ENCODE peak calls at places on chromosomes 5 and 9, in eight cellular contexts. One of them, this sample, is unnamed. For H3K4me1, the result is how much of the 10 kb centered on the place peaks cover.

GRCh38 chr5:142688278-142688677 is 2.4 kb upstream of the FGF1 start:
- DNase-seq in neural progenitor cell: no peak
- DNase-seq in stomach: no peak
- DNase-seq in heart left ventricle: no peak
- DNase-seq in CD4-positive, CD25-positive, alpha-beta regulatory T cell: no peak
- DNase-seq in lung: no peak
- DNase-seq in A549: no peak
- DNase-seq in uterus: no peak
- DNase-seq in this sample: no peak

GRCh38 chr5:145917288-145917687 is 19.1 kb upstream of the SH3RF2 start:
- DNase-seq in neural progenitor cell: no peak
- DNase-seq in stomach: no peak
- DNase-seq in heart left ventricle: no peak
- DNase-seq in CD4-positive, CD25-positive, alpha-beta regulatory T cell: no peak
- DNase-seq in lung: no peak
- DNase-seq in A549: no peak
- DNase-seq in uterus: no peak
- DNase-seq in this sample: no peak

GRCh38 chr9:91421022-91421765 is 2.4 kb downstream of the NFIL3 start:
- DNase-seq in neural progenitor cell: peak
- DNase-seq in stomach: no peak
- DNase-seq in heart left ventricle: peak
- DNase-seq in CD4-positive, CD25-positive, alpha-beta regulatory T cell: no peak
- DNase-seq in lung: no peak
- DNase-seq in A549: no peak
- DNase-seq in uterus: peak
- DNase-seq in this sample: no peak

GRCh38 chr9:126698251-126698650 is 84.5 kb downstream of the LMX1B start:
- DNase-seq in neural progenitor cell: peak
- DNase-seq in stomach: no peak
- DNase-seq in heart left ventricle: no peak
- DNase-seq in CD4-positive, CD25-positive, alpha-beta regulatory T cell: no peak
- DNase-seq in lung: no peak
- DNase-seq in A549: no peak
- DNase-seq in uterus: no peak
- DNase-seq in this sample: no peak

GRCh38 chr5:149017669-149018068 is 45.2 kb downstream of the SH3TC2 start:
- DNase-seq in neural progenitor cell: no peak
- DNase-seq in stomach: no peak
- DNase-seq in heart left ventricle: no peak
- DNase-seq in CD4-positive, CD25-positive, alpha-beta regulatory T cell: no peak
- DNase-seq in lung: no peak
- DNase-seq in A549: no peak
- DNase-seq in uterus: no peak
- DNase-seq in this sample: no peak

GRCh38 chr9:115551396-115551795 is 433.4 kb upstream of the TNC start:
- DNase-seq in neural progenitor cell: no peak
- DNase-seq in stomach: no peak
- DNase-seq in heart left ventricle: no peak
- DNase-seq in CD4-positive, CD25-positive, alpha-beta regulatory T cell: no peak
- DNase-seq in lung: no peak
- DNase-seq in A549: no peak
- DNase-seq in uterus: no peak
- DNase-seq in this sample: no peak

GRCh38 chr5:112174959-112175594 is 244.0 kb downstream of the EPB41L4A start:
- DNase-seq in neural progenitor cell: peak
- DNase-seq in stomach: no peak
- DNase-seq in heart left ventricle: no peak
- DNase-seq in CD4-positive, CD25-positive, alpha-beta regulatory T cell: no peak
- DNase-seq in lung: no peak
- DNase-seq in A549: peak
- DNase-seq in uterus: peak
- DNase-seq in this sample: peak

GRCh38 chr5:35598707-35599370 is 18.8 kb upstream of the SPEF2 start:
- DNase-seq in neural progenitor cell: peak
- DNase-seq in stomach: peak
- DNase-seq in heart left ventricle: no peak
- DNase-seq in CD4-positive, CD25-positive, alpha-beta regulatory T cell: no peak
- DNase-seq in lung: no peak
- DNase-seq in A549: no peak
- DNase-seq in uterus: no peak
- DNase-seq in this sample: peak

GRCh38 chr5:114418546-114419388 is 56.9 kb downstream of the KCNN2 start:
- DNase-seq in neural progenitor cell: no peak
- DNase-seq in stomach: no peak
- DNase-seq in heart left ventricle: no peak
- DNase-seq in CD4-positive, CD25-positive, alpha-beta regulatory T cell: no peak
- DNase-seq in lung: no peak
- DNase-seq in A549: no peak
- DNase-seq in uterus: no peak
- DNase-seq in this sample: peak

GRCh38 chr9:114524401-114524800 is 19.1 kb upstream of the WHRN start:
- DNase-seq in neural progenitor cell: no peak
- DNase-seq in stomach: no peak
- DNase-seq in heart left ventricle: no peak
- DNase-seq in CD4-positive, CD25-positive, alpha-beta regulatory T cell: no peak
- DNase-seq in lung: no peak
- DNase-seq in A549: no peak
- DNase-seq in uterus: no peak
- DNase-seq in this sample: no peak

GRCh38 chr9:38478211-38478610 is 54.0 kb upstream of the IGFBPL1 start:
- DNase-seq in neural progenitor cell: no peak
- DNase-seq in stomach: no peak
- DNase-seq in heart left ventricle: no peak
- DNase-seq in CD4-positive, CD25-positive, alpha-beta regulatory T cell: no peak
- DNase-seq in lung: no peak
- DNase-seq in A549: no peak
- DNase-seq in uterus: no peak
- DNase-seq in this sample: no peak

GRCh38 chr5:150284311-150284710 is 5.3 kb downstream of the CAMK2A start:
- DNase-seq in neural progenitor cell: no peak
- DNase-seq in stomach: no peak
- DNase-seq in heart left ventricle: no peak
- DNase-seq in CD4-positive, CD25-positive, alpha-beta regulatory T cell: no peak
- DNase-seq in lung: no peak
- DNase-seq in A549: no peak
- DNase-seq in uterus: no peak
- DNase-seq in this sample: no peak

GRCh38 chr9:69456201-69456600 is 131.2 kb downstream of the ENTREP1 start:
- DNase-seq in neural progenitor cell: no peak
- DNase-seq in stomach: no peak
- DNase-seq in heart left ventricle: no peak
- DNase-seq in CD4-positive, CD25-positive, alpha-beta regulatory T cell: no peak
- DNase-seq in lung: no peak
- DNase-seq in A549: no peak
- DNase-seq in uterus: no peak
- DNase-seq in this sample: no peak

GRCh38 chr9:69454327-69454726 is 129.3 kb downstream of the ENTREP1 start:
- DNase-seq in neural progenitor cell: no peak
- DNase-seq in stomach: no peak
- DNase-seq in heart left ventricle: no peak
- DNase-seq in CD4-positive, CD25-positive, alpha-beta regulatory T cell: no peak
- DNase-seq in lung: no peak
- DNase-seq in A549: no peak
- DNase-seq in uterus: no peak
- DNase-seq in this sample: no peak

GRCh38 chr9:69455311-69455710 is 130.3 kb downstream of the ENTREP1 start:
- DNase-seq in neural progenitor cell: no peak
- DNase-seq in stomach: no peak
- DNase-seq in heart left ventricle: no peak
- DNase-seq in CD4-positive, CD25-positive, alpha-beta regulatory T cell: no peak
- DNase-seq in lung: no peak
- DNase-seq in A549: no peak
- DNase-seq in uterus: no peak
- DNase-seq in this sample: no peak

GRCh38 chr9:69452110-69452780 is 127.2 kb downstream of the ENTREP1 start:
- DNase-seq in neural progenitor cell: peak
- DNase-seq in stomach: no peak
- DNase-seq in heart left ventricle: no peak
- DNase-seq in CD4-positive, CD25-positive, alpha-beta regulatory T cell: no peak
- DNase-seq in lung: no peak
- DNase-seq in A549: no peak
- DNase-seq in uterus: no peak
- DNase-seq in this sample: no peak

GRCh38 chr9:69453746-69454145 is 128.7 kb downstream of the ENTREP1 start:
- DNase-seq in neural progenitor cell: no peak
- DNase-seq in stomach: no peak
- DNase-seq in heart left ventricle: no peak
- DNase-seq in CD4-positive, CD25-positive, alpha-beta regulatory T cell: no peak
- DNase-seq in lung: no peak
- DNase-seq in A549: no peak
- DNase-seq in uterus: no peak
- DNase-seq in this sample: no peak
- H3K4me1 ChIP-seq in neural progenitor cell: under half
- H3K4me1 ChIP-seq in stomach: under half
- H3K4me1 ChIP-seq in heart left ventricle: under half
- H3K4me1 ChIP-seq in CD4-positive, CD25-positive, alpha-beta regulatory T cell: under half
- H3K4me1 ChIP-seq in lung: under half
- H3K4me1 ChIP-seq in A549: under half
- H3K4me1 ChIP-seq in uterus: under half
- H3K4me1 ChIP-seq in this sample: under half

DNA sequence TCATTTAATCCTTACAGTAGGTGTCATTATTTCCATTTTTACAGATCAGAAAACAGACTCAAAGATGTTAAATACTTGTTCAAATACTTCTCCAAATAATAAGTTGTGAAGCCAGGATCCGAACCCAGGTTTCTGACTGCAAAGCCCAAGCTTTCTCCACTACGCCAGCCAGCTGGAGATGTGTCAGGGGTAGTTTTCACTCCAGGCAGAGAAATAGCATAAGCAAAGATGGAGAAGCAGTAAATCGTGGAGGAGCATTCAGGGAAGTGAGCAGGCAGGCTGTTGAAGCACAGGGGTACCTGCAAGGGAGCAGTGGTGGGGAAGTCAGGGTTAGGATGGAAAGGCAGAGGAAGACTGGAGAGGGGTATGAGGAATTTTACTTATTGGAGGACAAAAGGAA is 2.9 kb downstream of the TLN1 start:
- DNase-seq in neural progenitor cell: no peak
- DNase-seq in stomach: no peak
- DNase-seq in heart left ventricle: peak
- DNase-seq in CD4-positive, CD25-positive, alpha-beta regulatory T cell: no peak
- DNase-seq in lung: no peak
- DNase-seq in A549: no peak
- DNase-seq in uterus: no peak
- DNase-seq in this sample: no peak
- H3K27ac ChIP-seq in neural progenitor cell: peak
- H3K27ac ChIP-seq in stomach: peak
- H3K27ac ChIP-seq in heart left ventricle: peak
- H3K27ac ChIP-seq in CD4-positive, CD25-positive, alpha-beta regulatory T cell: peak
- H3K27ac ChIP-seq in lung: peak
- H3K27ac ChIP-seq in A549: peak
- H3K27ac ChIP-seq in uterus: peak
- H3K27ac ChIP-seq in this sample: peak

GRCh38 chr5:132492386-132492785 is 1.8 kb upstream of the IRF1 start:
- DNase-seq in neural progenitor cell: no peak
- DNase-seq in stomach: no peak
- DNase-seq in heart left ventricle: no peak
- DNase-seq in CD4-positive, CD25-positive, alpha-beta regulatory T cell: no peak
- DNase-seq in lung: no peak
- DNase-seq in A549: no peak
- DNase-seq in uterus: no peak
- DNase-seq in this sample: no peak

GRCh38 chr5:132495063-132495671 is 4.6 kb upstream of the IRF1 start:
- DNase-seq in neural progenitor cell: no peak
- DNase-seq in stomach: peak
- DNase-seq in heart left ventricle: no peak
- DNase-seq in CD4-positive, CD25-positive, alpha-beta regulatory T cell: no peak
- DNase-seq in lung: peak
- DNase-seq in A549: no peak
- DNase-seq in uterus: no peak
- DNase-seq in this sample: no peak

GRCh38 chr5:132491368-132492364 is 1.1 kb upstream of the IRF1 start:
- DNase-seq in neural progenitor cell: peak
- DNase-seq in stomach: peak
- DNase-seq in heart left ventricle: no peak
- DNase-seq in CD4-positive, CD25-positive, alpha-beta regulatory T cell: peak
- DNase-seq in lung: peak
- DNase-seq in A549: no peak
- DNase-seq in uterus: no peak
- DNase-seq in this sample: no peak

GRCh38 chr5:132493821-132494220 is 3.2 kb upstream of the IRF1 start:
- DNase-seq in neural progenitor cell: no peak
- DNase-seq in stomach: no peak
- DNase-seq in heart left ventricle: no peak
- DNase-seq in CD4-positive, CD25-positive, alpha-beta regulatory T cell: no peak
- DNase-seq in lung: no peak
- DNase-seq in A549: no peak
- DNase-seq in uterus: no peak
- DNase-seq in this sample: no peak

GRCh38 chr5:132493241-132493640 is 2.7 kb upstream of the IRF1 start:
- DNase-seq in neural progenitor cell: no peak
- DNase-seq in stomach: peak
- DNase-seq in heart left ventricle: no peak
- DNase-seq in CD4-positive, CD25-positive, alpha-beta regulatory T cell: no peak
- DNase-seq in lung: peak
- DNase-seq in A549: no peak
- DNase-seq in uterus: no peak
- DNase-seq in this sample: no peak
- H3K4me1 ChIP-seq in neural progenitor cell: under half
- H3K4me1 ChIP-seq in stomach: half or more
- H3K4me1 ChIP-seq in heart left ventricle: half or more
- H3K4me1 ChIP-seq in CD4-positive, CD25-positive, alpha-beta regulatory T cell: half or more
- H3K4me1 ChIP-seq in lung: under half
- H3K4me1 ChIP-seq in A549: under half
- H3K4me1 ChIP-seq in uterus: under half
- H3K4me1 ChIP-seq in this sample: half or more

DNA sequence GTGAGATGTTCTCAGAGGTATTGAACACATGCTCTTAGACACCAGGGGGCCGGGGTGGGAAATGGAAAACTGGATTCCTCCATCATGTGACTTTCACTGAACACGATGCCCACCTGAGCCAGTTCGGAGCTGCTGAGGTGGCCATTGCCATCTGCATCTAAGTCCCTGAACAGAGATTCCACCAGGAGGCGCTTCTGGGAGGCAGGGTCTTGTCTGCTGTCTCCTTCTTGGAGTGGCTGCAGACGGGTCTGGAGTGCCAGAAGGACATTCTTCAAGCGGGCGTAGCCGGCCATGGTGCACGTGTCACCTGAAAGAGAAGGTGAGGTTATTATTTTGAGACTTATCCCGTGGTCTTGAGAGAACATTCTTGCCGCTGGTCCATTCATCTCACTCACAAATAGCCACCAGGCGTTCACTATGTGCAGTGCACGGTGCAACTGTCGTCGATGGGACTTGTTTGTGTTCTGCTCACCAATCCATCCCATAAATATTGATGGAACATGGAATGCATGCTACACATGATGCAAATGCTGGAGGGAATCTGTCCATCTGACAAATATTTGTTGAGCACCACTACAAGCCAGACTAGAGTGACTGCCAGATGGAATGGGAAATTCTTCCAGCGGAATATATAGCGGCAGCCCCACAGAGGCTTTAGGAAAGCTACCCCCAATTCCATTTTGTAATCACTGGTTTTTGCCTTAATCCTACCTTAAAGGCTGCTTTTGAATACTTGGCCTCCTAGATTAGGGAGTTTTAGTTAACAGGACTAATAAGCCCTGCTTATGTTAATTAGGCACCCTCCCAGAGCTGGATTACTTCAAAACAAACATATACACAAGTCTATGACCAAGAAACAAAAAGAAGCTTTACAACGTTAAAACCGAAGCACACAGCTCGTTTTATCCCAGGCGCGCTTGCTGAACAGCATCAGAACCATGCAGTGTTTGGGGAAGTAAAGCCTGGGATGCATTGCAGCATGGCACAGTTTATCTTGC is 264.8 kb downstream of the HSPA4 start:
- DNase-seq in neural progenitor cell: peak
- DNase-seq in stomach: no peak
- DNase-seq in heart left ventricle: no peak
- DNase-seq in CD4-positive, CD25-positive, alpha-beta regulatory T cell: no peak
- DNase-seq in lung: no peak
- DNase-seq in A549: peak
- DNase-seq in uterus: no peak
- DNase-seq in this sample: peak
- H3K27ac ChIP-seq in neural progenitor cell: no peak
- H3K27ac ChIP-seq in stomach: no peak
- H3K27ac ChIP-seq in heart left ventricle: no peak
- H3K27ac ChIP-seq in CD4-positive, CD25-positive, alpha-beta regulatory T cell: no peak
- H3K27ac ChIP-seq in lung: no peak
- H3K27ac ChIP-seq in A549: no peak
- H3K27ac ChIP-seq in uterus: no peak
- H3K27ac ChIP-seq in this sample: no peak